ENCODE peak calls at places on chromosome X, in nine cellular contexts. T is OCI-M1, O is mucosa of gallbladder, A is left ventricle myocardium inferior, K is D721Med, U is GM12864, Y is nephron progenitor cell, F is renal cortical epithelial cell, B is suprapubic skin. N is an unnamed sample.

GRCh38 chrX:63657821-63658220 is 127.2 kb downstream of the ARHGEF9 start:
- DNase-seq in B (no peak), U (no peak), K (no peak), Y (no peak), A (peak), F (peak), T (no peak), O (no peak), N (peak)

GRCh38 chrX:134931550-134931949 is 59.2 kb upstream of the SMIM10 start:
- DNase-seq in U (no peak), A (no peak), K (no peak), O (no peak), F (no peak), Y (no peak), T (peak), B (no peak), N (no peak)

GRCh38 chrX:104113237-104113965 is 1.1 kb downstream of the ZCCHC18 start:
- DNase-seq in T (peak), F (peak), K (no peak), Y (peak), U (no peak), O (peak), B (no peak), A (no peak), N (no peak)

GRCh38 chrX:132776486-132777210 is 181.8 kb downstream of the HS6ST2 start:
- DNase-seq in F (no peak), O (no peak), A (no peak), K (no peak), Y (no peak), B (no peak), U (no peak), T (peak), N (no peak)

GRCh38 chrX:130631011-130631410 is 229.2 kb downstream of the RBMX2 start:
- DNase-seq in A (no peak), U (no peak), Y (no peak), K (no peak), O (no peak), T (no peak), B (no peak), F (no peak), N (no peak)

GRCh38 chrX:10833299-10834169 is 213.1 kb upstream of the MID1 start:
- DNase-seq in K (no peak), O (peak), F (peak), T (no peak), B (peak), Y (peak), U (no peak), A (no peak), N (no peak)

GRCh38 chrX:17369294-17369693 is 5.7 kb upstream of the NHS start:
- DNase-seq in O (no peak), Y (no peak), U (no peak), A (no peak), T (no peak), K (no peak), F (no peak), B (no peak), N (no peak)

GRCh38 chrX:2474963-2475726 is 25.6 kb downstream of the DHRSX start:
- DNase-seq in U (no peak), B (peak), A (no peak), K (no peak), T (no peak), Y (no peak), O (no peak), F (no peak), N (no peak)

GRCh38 chrX:118520858-118521206 is 25.2 kb downstream of the DOCK11 start:
- DNase-seq in A (no peak), F (no peak), K (no peak), Y (no peak), U (no peak), B (no peak), T (peak), O (no peak), N (no peak)

GRCh38 chrX:150771116-150771515 is 77.9 kb downstream of the MTMR1 start:
- DNase-seq in O (no peak), K (no peak), B (no peak), U (no peak), T (no peak), Y (no peak), F (no peak), A (no peak), N (no peak)

GRCh38 chrX:39377171-39377570 is 575.9 kb downstream of the MID1IP1 start:
- DNase-seq in B (no peak), T (no peak), A (no peak), Y (no peak), O (no peak), K (no peak), F (no peak), U (no peak), N (no peak)

GRCh38 chrX:95076449-95076848 is 1402.4 kb downstream of the FAM133A start:
- DNase-seq in A (no peak), T (peak), B (no peak), Y (peak), F (no peak), O (no peak), K (no peak), U (no peak), N (no peak)

GRCh38 chrX:129318375-129318774 is 204.9 kb downstream of the SMARCA1 start:
- DNase-seq in T (peak), A (no peak), Y (no peak), O (peak), U (no peak), K (no peak), B (no peak), F (peak), N (no peak)

GRCh38 chrX:130825509-130825908 is 77.5 kb downstream of the ENOX2 start:
- DNase-seq in A (no peak), Y (no peak), T (no peak), F (no peak), K (no peak), O (no peak), U (no peak), B (no peak), N (no peak)

GRCh38 chrX:65601530-65602281 is 65.7 kb upstream of the MSN start:
- DNase-seq in U (no peak), Y (no peak), A (peak), T (peak), O (peak), B (peak), F (peak), K (no peak), N (peak)

GRCh38 chrX:19625612-19626011 is 110.3 kb upstream of the MAP3K15 start:
- DNase-seq in A (no peak), B (no peak), T (no peak), F (peak), Y (no peak), O (no peak), U (no peak), K (no peak), N (no peak)

GRCh38 chrX:12843061-12843667 is 23.7 kb upstream of the TLR7 start:
- DNase-seq in K (no peak), Y (no peak), B (no peak), T (no peak), A (no peak), U (no peak), O (no peak), F (no peak), N (no peak)

GRCh38 chrX:39975094-39975865 is 122.5 kb downstream of the BCOR start:
- DNase-seq in Y (no peak), T (no peak), B (no peak), U (no peak), F (peak), A (no peak), O (peak), K (no peak), N (no peak)

GRCh38 chrX:11540532-11541377 is 125.0 kb downstream of the ARHGAP6 start:
- DNase-seq in K (no peak), Y (no peak), F (peak), A (peak), T (peak), B (no peak), U (peak), O (no peak), N (no peak)

GRCh38 chrX:148592595-148592994 is 92.2 kb downstream of the AFF2 start:
- DNase-seq in Y (no peak), F (no peak), U (no peak), T (no peak), K (no peak), B (no peak), A (no peak), O (no peak), N (no peak)

GRCh38 chrX:20265726-20266681 is 705 bp downstream of the RPS6KA3 start:
- DNase-seq in K (no peak), A (peak), O (peak), T (peak), B (peak), Y (peak), U (no peak), F (no peak), N (no peak)

GRCh38 chrX:110284159-110284558 is 33.7 kb downstream of the AMMECR1 start:
- DNase-seq in O (no peak), U (no peak), F (peak), Y (no peak), K (no peak), B (no peak), T (no peak), A (no peak), N (no peak)

GRCh38 chrX:17563515-17563914 is 173.8 kb upstream of the SCML1 start:
- DNase-seq in Y (no peak), K (no peak), A (no peak), F (peak), U (no peak), T (no peak), O (no peak), B (no peak), N (no peak)

GRCh38 chrX:76643590-76643989 is 216.1 kb downstream of the MAGEE1 start:
- DNase-seq in F (no peak), U (no peak), T (no peak), A (no peak), B (no peak), K (no peak), Y (no peak), O (no peak), N (no peak)

GRCh38 chrX:41337140-41337539 is 3.2 kb downstream of the DDX3X start:
- DNase-seq in A (no peak), U (no peak), F (no peak), K (no peak), T (no peak), Y (no peak), B (no peak), O (no peak), N (no peak)

GRCh38 chrX:17511556-17511955 is 136.6 kb downstream of the NHS start:
- DNase-seq in A (no peak), Y (no peak), O (no peak), B (no peak), T (no peak), K (no peak), F (no peak), U (no peak), N (no peak)

GRCh38 chrX:39814391-39814790 is 283.4 kb downstream of the BCOR start:
- DNase-seq in U (no peak), K (no peak), B (no peak), A (no peak), F (no peak), O (no peak), T (peak), Y (no peak), N (no peak)

GRCh38 chrX:149950681-149951080 is 12.4 kb upstream of the EOLA2 start:
- DNase-seq in K (no peak), U (no peak), B (no peak), F (peak), A (no peak), Y (no peak), O (peak), T (peak), N (no peak)

GRCh38 chrX:120664081-120664480 is 34.2 kb upstream of the C1GALT1C1 start:
- DNase-seq in U (no peak), K (no peak), O (no peak), F (peak), B (no peak), A (no peak), Y (no peak), T (peak), N (no peak)

GRCh38 chrX:104695593-104695992 is 129.6 kb downstream of the IL1RAPL2 start:
- DNase-seq in F (no peak), O (no peak), A (no peak), B (no peak), U (no peak), T (no peak), K (no peak), Y (no peak), N (no peak)

GRCh38 chrX:24026403-24026801 is 584 bp downstream of the KLHL15 start:
- DNase-seq in O (no peak), F (no peak), B (no peak), U (no peak), A (no peak), K (no peak), T (peak), Y (no peak), N (no peak)